ENCODE peak calls at places on chromosomes 1 and 21, in four cellular contexts. D is colonic mucosa, T is astrocyte of the cerebellum, J is fibroblast of lung. S is an unnamed sample.

GRCh38 chr1:11700655-11701467 is 9.4 kb downstream of the DRAXIN start:
- DNase-seq in D (no peak), T (no peak), J (no peak), S (no peak)

GRCh38 chr1:165883056-165883455 is 55.6 kb downstream of the UCK2 start:
- DNase-seq in D (no peak), T (no peak), J (peak; percentile 62), S (no peak)

GRCh38 chr1:16043521-16043920 is at the start of gene CLCNKB:
- DNase-seq in D (peak; percentile 30), T (no peak), J (no peak), S (no peak)

GRCh38 chr1:167328762-167329483 is 108.2 kb downstream of the POU2F1 start:
- DNase-seq in D (no peak), T (no peak), J (peak; percentile 28), S (no peak)

GRCh38 chr1:68120136-68120791 is 69.8 kb upstream of the DIRAS3 start:
- DNase-seq in D (peak; percentile 76), T (peak; percentile 75), J (peak; percentile 80), S (no peak)

GRCh38 chr1:89986020-89986419 is 8.9 kb upstream of the ZNF326 start:
- DNase-seq in D (no peak), T (no peak), J (no peak), S (no peak)

GRCh38 chr1:6805004-6805416 is 19.8 kb downstream of the CAMTA1 start:
- DNase-seq in D (no peak), T (peak; percentile 23), J (peak; percentile 60), S (no peak)

GRCh38 chr21:44750675-44751025 is 39.3 kb upstream of the TSPEAR start:
- DNase-seq in D (no peak), T (no peak), J (no peak), S (peak; percentile 12)

GRCh38 chr1:112761714-112762480 is 46.8 kb upstream of the PPM1J start:
- DNase-seq in D (no peak), T (no peak), J (no peak), S (no peak)

GRCh38 chr1:205965039-205965630 is 21.9 kb upstream of the SLC26A9 start:
- DNase-seq in D (no peak), T (no peak), J (no peak), S (no peak)

GRCh38 chr1:46041974-46042373 is 90.5 kb downstream of the PIK3R3 start:
- DNase-seq in D (no peak), T (no peak), J (peak; percentile 51), S (no peak)

GRCh38 chr1:202154766-202155477 is 5.5 kb downstream of the PTPN7 start:
- DNase-seq in D (peak; percentile 55), T (peak; percentile 18), J (peak; percentile 59), S (peak; percentile 56)

GRCh38 chr1:205276334-205277065 is 45.0 kb downstream of the NUAK2 start:
- DNase-seq in D (no peak), T (no peak), J (no peak), S (no peak)

GRCh38 chr1:92480813-92481597 is 5.7 kb downstream of the GFI1 start:
- DNase-seq in D (no peak), T (no peak), J (no peak), S (no peak)

GRCh38 chr1:156893048-156893953 is at the start of gene PEAR1:
- DNase-seq in D (no peak), T (no peak), J (peak; percentile 47), S (peak; percentile 45)

GRCh38 chr1:151537112-151537511 is 3.0 kb upstream of the TUFT1 start:
- DNase-seq in D (no peak), T (peak; percentile 88), J (peak; percentile 99), S (no peak)

GRCh38 chr1:147618077-147618569 is 52.2 kb downstream of the ACP6 start:
- DNase-seq in D (no peak), T (no peak), J (no peak), S (no peak)

GRCh38 chr21:31503467-31503866 is 156.0 kb upstream of the SOD1 start:
- DNase-seq in D (no peak), T (no peak), J (no peak), S (no peak)

GRCh38 chr1:200228081-200228480 is 181.8 kb downstream of the ZNF281 start:
- DNase-seq in D (no peak), T (no peak), J (no peak), S (no peak)

GRCh38 chr1:201268604-201269151 is 14.6 kb upstream of the PKP1 start:
- DNase-seq in D (no peak), T (peak; percentile 18), J (peak; percentile 80), S (no peak)

GRCh38 chr21:34306246-34306645 is 57.6 kb upstream of the KCNE2 start:
- DNase-seq in D (no peak), T (no peak), J (no peak), S (no peak)
- TF ChIP-seq CTCF in D (no peak), T (no peak), J (no peak), S (no peak)

DNA sequence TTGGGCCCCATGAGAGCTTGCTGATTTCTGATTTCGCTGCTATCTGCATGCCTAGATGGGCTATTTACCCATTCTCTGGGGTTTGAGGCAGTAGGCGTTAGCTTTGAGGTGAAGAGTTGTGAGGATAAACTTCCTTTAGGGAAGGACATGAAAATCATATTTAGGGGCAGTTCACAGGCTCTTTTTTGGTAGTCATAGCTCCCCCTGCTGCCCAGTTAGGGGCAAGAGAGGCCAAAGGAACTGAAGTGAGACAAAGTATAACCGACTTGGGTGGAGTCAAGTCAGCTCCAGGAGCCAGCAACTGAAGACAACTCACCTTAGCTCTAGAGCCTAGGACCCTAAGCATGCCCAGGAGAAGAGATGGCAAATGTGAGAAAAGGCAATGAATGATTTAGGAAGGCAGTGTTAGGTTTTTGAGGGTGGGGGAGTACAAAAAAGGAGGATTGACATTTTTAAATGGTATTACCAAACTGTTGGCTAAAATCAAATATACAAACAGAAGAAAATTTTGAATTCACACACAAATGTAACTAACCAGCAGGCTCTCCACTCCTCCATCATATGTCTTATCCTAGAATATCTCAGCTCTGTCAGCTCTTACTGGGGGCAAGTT is 625.2 kb downstream of the LMO4 start:
- DNase-seq in D (peak; percentile 73), T (peak; percentile 57), J (peak; percentile 69), S (peak; percentile 63)
- TF ChIP-seq CTCF in D (peak; percentile 79), T (peak; percentile 82), J (peak; percentile 94), S (peak; percentile 66)

DNA sequence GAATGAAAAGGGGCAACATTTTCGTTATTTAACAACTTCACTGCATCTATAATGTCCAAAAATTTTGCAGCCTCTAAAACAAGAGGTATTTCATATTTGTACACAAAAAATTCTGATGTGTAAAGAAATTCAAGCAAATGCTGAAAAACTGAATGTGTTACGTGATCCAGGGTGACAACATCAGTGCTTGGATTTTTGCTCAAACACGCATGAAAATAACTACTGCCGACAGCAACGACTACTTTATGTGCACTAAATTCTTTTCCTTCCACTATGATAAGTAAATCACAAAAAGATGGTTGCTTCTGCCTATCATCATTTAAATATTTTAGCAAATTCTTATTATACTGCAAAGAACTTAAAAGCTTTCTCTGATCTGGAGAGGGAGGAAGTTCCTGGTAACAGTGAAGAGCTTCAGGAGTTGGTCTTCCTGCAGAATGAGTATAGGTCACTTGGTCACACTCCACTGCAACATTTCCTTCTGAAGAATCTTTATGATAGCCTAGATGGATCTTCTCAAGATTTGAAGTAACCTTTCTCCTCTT is 53.5 kb upstream of the ASPM start:
- DNase-seq in D (no peak), T (no peak), J (no peak), S (no peak)
- TF ChIP-seq CTCF in D (no peak), T (no peak), J (no peak), S (no peak)

GRCh38 chr1:20227704-20228103 is 41.4 kb upstream of the PLA2G2C start:
- DNase-seq in D (no peak), T (no peak), J (no peak), S (no peak)
- TF ChIP-seq CTCF in D (no peak), T (no peak), J (no peak), S (no peak)

S was measured in mesothelial cell of epicardium.